ENCODE peak calls at places on chromosomes 5 and 9, in six cellular contexts. One of them, this sample, is unnamed.

GRCh38 chr5:98936948-98937715 is 8.3 kb upstream of the CHD1 start:
- DNase-seq in keratinocyte: no peak
- DNase-seq in activated CD4-positive, alpha-beta memory T cell treated with anti-CD3 and anti-CD28 coated beads, Interleukin-2, amount 10 ng/mL, durations not matched to agents 7 days and 5 days: no peak
- DNase-seq in stimulated activated CD4-positive, alpha-beta T cell treated with anti-CD3 and anti-CD28 coated beads, Interleukin-1b, Interleukin-23, amount 100 ng/mL, for 1 hour: no peak
- DNase-seq in hippocampal formation: no peak
- DNase-seq in lung: no peak
- DNase-seq in this sample: no peak

GRCh38 chr5:176901260-176902101 is 2.3 kb upstream of the HK3 start:
- DNase-seq in lung: no peak
- DNase-seq in stimulated activated CD4-positive, alpha-beta T cell treated with anti-CD3 and anti-CD28 coated beads, Interleukin-1b, Interleukin-23, amount 100 ng/mL, for 1 hour: no peak
- DNase-seq in activated CD4-positive, alpha-beta memory T cell treated with anti-CD3 and anti-CD28 coated beads, Interleukin-2, amount 10 ng/mL, durations not matched to agents 7 days and 5 days: no peak
- DNase-seq in hippocampal formation: no peak
- DNase-seq in keratinocyte: no peak
- DNase-seq in this sample: no peak

GRCh38 chr9:76162109-76162730 is 232.0 kb downstream of the RFK start:
- DNase-seq in lung: no peak
- DNase-seq in stimulated activated CD4-positive, alpha-beta T cell treated with anti-CD3 and anti-CD28 coated beads, Interleukin-1b, Interleukin-23, amount 100 ng/mL, for 1 hour: no peak
- DNase-seq in activated CD4-positive, alpha-beta memory T cell treated with anti-CD3 and anti-CD28 coated beads, Interleukin-2, amount 10 ng/mL, durations not matched to agents 7 days and 5 days: no peak
- DNase-seq in hippocampal formation: no peak
- DNase-seq in keratinocyte: no peak
- DNase-seq in this sample: no peak

GRCh38 chr9:76203373-76203772 is 190.9 kb downstream of the RFK start:
- DNase-seq in activated CD4-positive, alpha-beta memory T cell treated with anti-CD3 and anti-CD28 coated beads, Interleukin-2, amount 10 ng/mL, durations not matched to agents 7 days and 5 days: no peak
- DNase-seq in lung: peak
- DNase-seq in hippocampal formation: no peak
- DNase-seq in stimulated activated CD4-positive, alpha-beta T cell treated with anti-CD3 and anti-CD28 coated beads, Interleukin-1b, Interleukin-23, amount 100 ng/mL, for 1 hour: no peak
- DNase-seq in keratinocyte: no peak
- DNase-seq in this sample: no peak

GRCh38 chr5:78182838-78183237 is 111.7 kb downstream of the AP3B1 start:
- DNase-seq in activated CD4-positive, alpha-beta memory T cell treated with anti-CD3 and anti-CD28 coated beads, Interleukin-2, amount 10 ng/mL, durations not matched to agents 7 days and 5 days: peak
- DNase-seq in lung: no peak
- DNase-seq in keratinocyte: peak
- DNase-seq in stimulated activated CD4-positive, alpha-beta T cell treated with anti-CD3 and anti-CD28 coated beads, Interleukin-1b, Interleukin-23, amount 100 ng/mL, for 1 hour: no peak
- DNase-seq in hippocampal formation: no peak
- DNase-seq in this sample: no peak

GRCh38 chr5:68962632-68963484 is 131.0 kb upstream of the SLC30A5 start:
- DNase-seq in stimulated activated CD4-positive, alpha-beta T cell treated with anti-CD3 and anti-CD28 coated beads, Interleukin-1b, Interleukin-23, amount 100 ng/mL, for 1 hour: no peak
- DNase-seq in keratinocyte: no peak
- DNase-seq in activated CD4-positive, alpha-beta memory T cell treated with anti-CD3 and anti-CD28 coated beads, Interleukin-2, amount 10 ng/mL, durations not matched to agents 7 days and 5 days: no peak
- DNase-seq in lung: peak
- DNase-seq in hippocampal formation: peak
- DNase-seq in this sample: peak

GRCh38 chr5:112586596-112587062 is 151.1 kb upstream of the APC start:
- DNase-seq in hippocampal formation: no peak
- DNase-seq in lung: no peak
- DNase-seq in keratinocyte: no peak
- DNase-seq in stimulated activated CD4-positive, alpha-beta T cell treated with anti-CD3 and anti-CD28 coated beads, Interleukin-1b, Interleukin-23, amount 100 ng/mL, for 1 hour: no peak
- DNase-seq in activated CD4-positive, alpha-beta memory T cell treated with anti-CD3 and anti-CD28 coated beads, Interleukin-2, amount 10 ng/mL, durations not matched to agents 7 days and 5 days: no peak
- DNase-seq in this sample: peak

GRCh38 chr5:34686762-34687268 is 30.7 kb downstream of the RAI14 start:
- DNase-seq in activated CD4-positive, alpha-beta memory T cell treated with anti-CD3 and anti-CD28 coated beads, Interleukin-2, amount 10 ng/mL, durations not matched to agents 7 days and 5 days: no peak
- DNase-seq in lung: peak
- DNase-seq in keratinocyte: peak
- DNase-seq in stimulated activated CD4-positive, alpha-beta T cell treated with anti-CD3 and anti-CD28 coated beads, Interleukin-1b, Interleukin-23, amount 100 ng/mL, for 1 hour: no peak
- DNase-seq in hippocampal formation: no peak
- DNase-seq in this sample: no peak

GRCh38 chr5:177553671-177554429 is 513 bp downstream of the FAM193B start:
- DNase-seq in keratinocyte: no peak
- DNase-seq in hippocampal formation: peak
- DNase-seq in stimulated activated CD4-positive, alpha-beta T cell treated with anti-CD3 and anti-CD28 coated beads, Interleukin-1b, Interleukin-23, amount 100 ng/mL, for 1 hour: peak
- DNase-seq in activated CD4-positive, alpha-beta memory T cell treated with anti-CD3 and anti-CD28 coated beads, Interleukin-2, amount 10 ng/mL, durations not matched to agents 7 days and 5 days: peak
- DNase-seq in lung: peak
- DNase-seq in this sample: no peak

GRCh38 chr9:97651646-97652045 is 18.0 kb downstream of the NCBP1 start:
- DNase-seq in hippocampal formation: no peak
- DNase-seq in lung: no peak
- DNase-seq in keratinocyte: no peak
- DNase-seq in stimulated activated CD4-positive, alpha-beta T cell treated with anti-CD3 and anti-CD28 coated beads, Interleukin-1b, Interleukin-23, amount 100 ng/mL, for 1 hour: no peak
- DNase-seq in activated CD4-positive, alpha-beta memory T cell treated with anti-CD3 and anti-CD28 coated beads, Interleukin-2, amount 10 ng/mL, durations not matched to agents 7 days and 5 days: no peak
- DNase-seq in this sample: no peak

GRCh38 chr9:130328349-130328801 is 62.8 kb downstream of the HMCN2 start:
- DNase-seq in lung: peak
- DNase-seq in activated CD4-positive, alpha-beta memory T cell treated with anti-CD3 and anti-CD28 coated beads, Interleukin-2, amount 10 ng/mL, durations not matched to agents 7 days and 5 days: no peak
- DNase-seq in keratinocyte: no peak
- DNase-seq in stimulated activated CD4-positive, alpha-beta T cell treated with anti-CD3 and anti-CD28 coated beads, Interleukin-1b, Interleukin-23, amount 100 ng/mL, for 1 hour: no peak
- DNase-seq in hippocampal formation: no peak
- DNase-seq in this sample: no peak

GRCh38 chr9:133839822-133840329 is 101.7 kb upstream of the SARDH start:
- DNase-seq in activated CD4-positive, alpha-beta memory T cell treated with anti-CD3 and anti-CD28 coated beads, Interleukin-2, amount 10 ng/mL, durations not matched to agents 7 days and 5 days: no peak
- DNase-seq in hippocampal formation: no peak
- DNase-seq in stimulated activated CD4-positive, alpha-beta T cell treated with anti-CD3 and anti-CD28 coated beads, Interleukin-1b, Interleukin-23, amount 100 ng/mL, for 1 hour: no peak
- DNase-seq in lung: no peak
- DNase-seq in keratinocyte: no peak
- DNase-seq in this sample: peak

GRCh38 chr5:154446183-154447073 is 631 bp downstream of the SAP30L start:
- DNase-seq in lung: peak
- DNase-seq in keratinocyte: no peak
- DNase-seq in activated CD4-positive, alpha-beta memory T cell treated with anti-CD3 and anti-CD28 coated beads, Interleukin-2, amount 10 ng/mL, durations not matched to agents 7 days and 5 days: peak
- DNase-seq in hippocampal formation: peak
- DNase-seq in stimulated activated CD4-positive, alpha-beta T cell treated with anti-CD3 and anti-CD28 coated beads, Interleukin-1b, Interleukin-23, amount 100 ng/mL, for 1 hour: no peak
- DNase-seq in this sample: no peak

GRCh38 chr5:65811004-65811403 is 89.0 kb downstream of the NLN start:
- DNase-seq in lung: no peak
- DNase-seq in hippocampal formation: no peak
- DNase-seq in stimulated activated CD4-positive, alpha-beta T cell treated with anti-CD3 and anti-CD28 coated beads, Interleukin-1b, Interleukin-23, amount 100 ng/mL, for 1 hour: no peak
- DNase-seq in keratinocyte: no peak
- DNase-seq in activated CD4-positive, alpha-beta memory T cell treated with anti-CD3 and anti-CD28 coated beads, Interleukin-2, amount 10 ng/mL, durations not matched to agents 7 days and 5 days: no peak
- DNase-seq in this sample: no peak

GRCh38 chr5:38613992-38614836 is 57.8 kb upstream of the LIFR start:
- DNase-seq in lung: peak
- DNase-seq in hippocampal formation: no peak
- DNase-seq in stimulated activated CD4-positive, alpha-beta T cell treated with anti-CD3 and anti-CD28 coated beads, Interleukin-1b, Interleukin-23, amount 100 ng/mL, for 1 hour: no peak
- DNase-seq in keratinocyte: no peak
- DNase-seq in activated CD4-positive, alpha-beta memory T cell treated with anti-CD3 and anti-CD28 coated beads, Interleukin-2, amount 10 ng/mL, durations not matched to agents 7 days and 5 days: no peak
- DNase-seq in this sample: no peak

GRCh38 chr9:105299190-105299854 is 54.9 kb downstream of the SLC44A1 start:
- DNase-seq in hippocampal formation: peak
- DNase-seq in keratinocyte: no peak
- DNase-seq in stimulated activated CD4-positive, alpha-beta T cell treated with anti-CD3 and anti-CD28 coated beads, Interleukin-1b, Interleukin-23, amount 100 ng/mL, for 1 hour: no peak
- DNase-seq in lung: no peak
- DNase-seq in activated CD4-positive, alpha-beta memory T cell treated with anti-CD3 and anti-CD28 coated beads, Interleukin-2, amount 10 ng/mL, durations not matched to agents 7 days and 5 days: no peak
- DNase-seq in this sample: no peak

GRCh38 chr5:75040973-75041372 is 11.4 kb downstream of the GCNT4 start:
- DNase-seq in stimulated activated CD4-positive, alpha-beta T cell treated with anti-CD3 and anti-CD28 coated beads, Interleukin-1b, Interleukin-23, amount 100 ng/mL, for 1 hour: no peak
- DNase-seq in activated CD4-positive, alpha-beta memory T cell treated with anti-CD3 and anti-CD28 coated beads, Interleukin-2, amount 10 ng/mL, durations not matched to agents 7 days and 5 days: no peak
- DNase-seq in lung: no peak
- DNase-seq in keratinocyte: no peak
- DNase-seq in hippocampal formation: no peak
- DNase-seq in this sample: no peak

This sample was measured in NT2/D1.